ENCODE peak calls at places on chromosomes 12 and 14, in five cellular contexts. W is progenitor cell of endocrine pancreas, N is tibial artery, L is omental fat pad, C is upper lobe of right lung. Y is an unnamed sample.

GRCh38 chr14:25111061-25111601 is 61.2 kb upstream of the STXBP6 start:
- DNase-seq in W (no peak), N (peak; percentile 42), L (no peak), C (no peak), Y (no peak)

GRCh38 chr12:39441963-39442894 is 691 bp downstream of the KIF21A start:
- DNase-seq in W (peak; percentile 52), N (peak; percentile 37), L (no peak), C (no peak), Y (no peak)

GRCh38 chr12:31603546-31604009 is 12.6 kb upstream of the DENND5B start:
- DNase-seq in W (no peak), N (no peak), L (no peak), C (no peak), Y (no peak)

GRCh38 chr12:27970391-27970980 is 2.0 kb downstream of the PTHLH start:
- DNase-seq in W (peak; percentile 34), N (peak; percentile 24), L (no peak), C (no peak), Y (no peak)

GRCh38 chr14:105087963-105088811 is 23.0 kb upstream of the GPR132 start:
- DNase-seq in W (no peak), N (no peak), L (no peak), C (peak; percentile 84), Y (peak; percentile 89)

GRCh38 chr12:52175411-52176350 is 16.1 kb downstream of the KRT80 start:
- DNase-seq in W (no peak), N (no peak), L (no peak), C (no peak), Y (no peak)

GRCh38 chr12:40106655-40107054 is 774 bp upstream of the SLC2A13 start:
- DNase-seq in W (no peak), N (no peak), L (no peak), C (no peak), Y (no peak)

GRCh38 chr12:31000751-31001150 is 72.9 kb upstream of the DDX11 start:
- DNase-seq in W (no peak), N (no peak), L (no peak), C (peak; percentile 8), Y (peak; percentile 26)

GRCh38 chr14:78710963-78711362 is 540.8 kb downstream of the NRXN3 start:
- DNase-seq in W (no peak), N (no peak), L (no peak), C (no peak), Y (no peak)

GRCh38 chr14:51726166-51726899 is 74.6 kb downstream of the FRMD6 start:
- DNase-seq in W (no peak), N (no peak), L (no peak), C (no peak), Y (no peak)

GRCh38 chr14:40989260-40989659 is 617.4 kb upstream of the LRFN5 start:
- DNase-seq in W (no peak), N (no peak), L (no peak), C (no peak), Y (no peak)

GRCh38 chr12:112046003-112046402 is 32.8 kb downstream of the ERP29 start:
- DNase-seq in W (no peak), N (no peak), L (no peak), C (no peak), Y (no peak)

GRCh38 chr12:104604070-104604994 is 147.6 kb downstream of the CHST11 start:
- DNase-seq in W (no peak), N (peak; percentile 89), L (peak; percentile 52), C (peak; percentile 83), Y (no peak)

GRCh38 chr12:109762071-109762672 is 48.5 kb downstream of the FAM222A start:
- DNase-seq in W (no peak), N (peak; percentile 15), L (no peak), C (peak; percentile 32), Y (peak; percentile 71)

GRCh38 chr14:79057333-79057732 is 887.2 kb downstream of the NRXN3 start:
- DNase-seq in W (no peak), N (no peak), L (no peak), C (no peak), Y (no peak)

GRCh38 chr12:70052931-70053497 is 190.2 kb upstream of the CNOT2 start:
- DNase-seq in W (no peak), N (peak; percentile 60), L (peak; percentile 41), C (no peak), Y (no peak)

GRCh38 chr12:108850854-108851573 is 6.4 kb downstream of the SSH1 start:
- DNase-seq in W (no peak), N (peak; percentile 57), L (no peak), C (no peak), Y (no peak)

GRCh38 chr12:93518725-93519124 is 51.4 kb downstream of the MRPL42 start:
- DNase-seq in W (no peak), N (no peak), L (no peak), C (no peak), Y (no peak)

GRCh38 chr12:12474471-12474928 is 88.2 kb downstream of the DUSP16 start:
- DNase-seq in W (no peak), N (no peak), L (no peak), C (no peak), Y (no peak)

GRCh38 chr12:3281588-3282150 is 204.5 kb downstream of the TSPAN9 start:
- DNase-seq in W (no peak), N (no peak), L (no peak), C (no peak), Y (no peak)

GRCh38 chr12:7099290-7099996 is 7.2 kb upstream of the C1R start:
- DNase-seq in W (no peak), N (peak; percentile 19), L (no peak), C (peak; percentile 28), Y (no peak)

GRCh38 chr14:92959189-92959531 is 36.2 kb downstream of the CHGA start:
- DNase-seq in W (no peak), N (no peak), L (no peak), C (no peak), Y (no peak)

GRCh38 chr12:4910502-4911315 is 1.0 kb downstream of the KCNA1 start:
- DNase-seq in W (peak; percentile 31), N (no peak), L (no peak), C (no peak), Y (no peak)

GRCh38 chr12:4909734-4910501 is at the start of gene KCNA1:
- DNase-seq in W (peak; percentile 44), N (no peak), L (no peak), C (no peak), Y (no peak)

GRCh38 chr12:4911316-4911994 is 1.8 kb downstream of the KCNA1 start:
- DNase-seq in W (no peak), N (no peak), L (no peak), C (no peak), Y (no peak)

GRCh38 chr12:4909397-4909733 is 340 bp upstream of the KCNA1 start:
- DNase-seq in W (peak; percentile 30), N (no peak), L (no peak), C (no peak), Y (no peak)

DNA sequence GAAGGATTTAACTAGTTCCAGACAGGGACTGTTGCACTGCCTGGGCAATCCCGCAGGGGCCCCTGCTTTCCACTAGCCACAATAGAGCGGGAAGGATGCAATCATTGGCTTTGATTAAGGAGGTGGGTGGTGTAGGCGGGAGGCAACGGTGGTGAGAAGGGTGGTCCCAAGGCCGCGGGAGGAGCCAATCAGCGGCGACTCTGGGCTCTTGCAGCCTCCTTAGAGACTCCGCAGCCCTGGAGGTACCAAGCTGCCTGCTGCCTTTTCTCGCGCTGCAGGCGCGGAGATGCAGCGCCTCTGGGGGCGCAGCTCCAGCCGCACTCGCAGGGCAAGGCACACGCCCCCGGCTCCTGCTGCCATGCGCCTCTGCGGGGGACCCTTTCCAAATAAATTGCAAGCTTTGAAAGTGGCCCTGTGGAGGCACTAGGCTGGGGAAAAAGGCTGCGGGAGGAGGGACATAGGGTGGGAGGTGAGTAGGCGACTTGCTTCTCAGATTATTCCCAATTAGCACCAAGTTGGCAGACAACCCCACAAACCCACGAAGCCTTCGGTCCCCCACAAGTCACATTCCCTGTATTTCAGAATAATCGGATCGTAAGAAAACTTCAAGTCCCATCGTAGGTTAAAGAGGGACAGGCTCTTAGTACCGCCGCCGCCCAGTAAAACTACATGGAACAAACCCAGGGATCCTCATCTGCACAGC is 860 bp upstream of the KCNA1 start:
- DNase-seq in W (peak; percentile 57), N (no peak), L (no peak), C (no peak), Y (no peak)
- TF ChIP-seq CTCF in W (peak; percentile 61), N (no peak), L (no peak), C (no peak), Y (peak; percentile 44)

GRCh38 chr12:10368206-10369171 is 21.4 kb downstream of the KLRK1 start:
- DNase-seq in W (no peak), N (no peak), L (no peak), C (no peak), Y (no peak)

GRCh38 chr12:10363922-10364838 is 25.7 kb downstream of the KLRK1 start:
- DNase-seq in W (no peak), N (peak; percentile 42), L (no peak), C (no peak), Y (no peak)

GRCh38 chr12:10364839-10365681 is 24.8 kb downstream of the KLRK1 start:
- DNase-seq in W (no peak), N (peak; percentile 49), L (peak; percentile 30), C (no peak), Y (no peak)

GRCh38 chr12:10365716-10366433 is 24.0 kb downstream of the KLRK1 start:
- DNase-seq in W (no peak), N (no peak), L (no peak), C (no peak), Y (no peak)

GRCh38 chr12:10366875-10367274 is 23.0 kb downstream of the KLRK1 start:
- DNase-seq in W (no peak), N (no peak), L (no peak), C (no peak), Y (no peak)
- TF ChIP-seq CTCF in W (peak; percentile 42), N (no peak), L (no peak), C (peak; percentile 37), Y (peak; percentile 81)

DNA sequence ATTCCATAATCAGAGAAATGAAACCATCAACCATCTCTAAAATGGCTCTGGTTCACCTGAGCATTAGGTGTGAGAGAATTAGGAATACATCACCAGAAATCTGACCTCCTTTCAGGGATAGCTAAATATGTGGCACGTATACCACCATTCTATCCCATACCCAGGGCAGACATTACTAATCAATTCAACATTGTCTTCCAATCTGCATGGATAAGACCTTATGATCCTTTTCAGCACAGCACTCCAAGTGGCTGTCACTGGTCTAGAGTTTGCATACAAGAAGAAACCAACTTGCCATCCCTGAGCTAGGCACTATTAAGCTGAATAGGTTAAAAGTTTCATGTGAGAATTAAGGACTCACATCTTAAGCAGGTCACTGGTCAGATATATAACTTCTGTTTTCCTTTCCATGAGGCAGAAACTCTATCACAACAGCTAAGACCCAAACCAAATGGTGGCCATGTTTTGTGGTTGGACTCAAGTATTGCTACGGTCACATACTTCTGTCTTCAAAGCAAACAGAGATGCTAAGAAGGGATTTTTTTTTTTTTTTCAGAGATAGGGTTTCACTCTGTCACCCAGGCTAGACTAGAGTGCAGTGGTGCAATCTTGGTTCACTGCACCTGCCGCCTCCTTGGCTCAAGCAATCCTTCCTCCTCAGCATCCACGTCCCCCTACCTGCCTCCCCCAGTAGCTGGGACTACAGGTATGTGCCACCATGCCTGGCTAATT is 249.0 kb downstream of the DPF3 start:
- DNase-seq in W (no peak), N (no peak), L (no peak), C (no peak), Y (no peak)
- TF ChIP-seq CTCF in W (no peak), N (no peak), L (no peak), C (no peak), Y (peak; percentile 18)

DNA sequence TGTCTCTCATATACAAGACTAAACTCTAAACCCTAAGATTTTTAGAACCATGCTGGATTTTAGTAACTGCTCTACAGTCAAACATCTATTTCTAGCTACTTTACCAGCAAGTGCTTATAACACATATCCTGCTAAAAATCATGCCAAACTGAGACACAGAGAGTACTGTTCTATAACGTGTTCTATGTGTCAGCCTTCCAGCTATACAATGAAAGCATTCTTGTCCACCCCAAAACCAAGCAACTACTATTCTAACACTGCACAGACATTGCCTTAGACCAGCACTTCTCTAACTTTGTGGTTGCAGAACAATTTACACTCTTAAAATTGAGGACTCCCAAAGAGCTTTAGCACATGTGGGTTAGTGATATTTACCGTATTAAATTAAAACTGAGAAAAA is 85.7 kb downstream of the SPPL3 start:
- DNase-seq in W (no peak), N (no peak), L (no peak), C (no peak), Y (no peak)
- TF ChIP-seq CTCF in W (no peak), N (no peak), L (no peak), C (no peak), Y (no peak)